ENCODE peak calls at places on chromosomes 7 and 10, in four cellular contexts. F is spleen, A is HCT116, X is SK-N-SH. J is an unnamed sample.

GRCh38 chr10:49223205-49223604 is 35.0 kb upstream of the TMEM273 start:
- DNase-seq in F (no peak), X (no peak), A (no peak), J (no peak)

GRCh38 chr10:58137813-58138212 is 129.9 kb downstream of the IPMK start:
- DNase-seq in A (no peak), F (no peak), X (peak; percentile 13), J (no peak)

GRCh38 chr7:158000160-158000559 is 587.5 kb downstream of the PTPRN2 start:
- DNase-seq in A (peak; percentile 28), X (no peak), F (no peak), J (no peak)

GRCh38 chr10:29620112-29620690 is 14.6 kb downstream of the SVIL start:
- DNase-seq in A (no peak), X (no peak), F (no peak), J (no peak)

GRCh38 chr10:4147214-4147613 is 362.2 kb upstream of the KLF6 start:
- DNase-seq in X (no peak), A (no peak), F (no peak), J (no peak)

GRCh38 chr10:116385994-116386809 is 41.4 kb upstream of the PNLIPRP3 start:
- DNase-seq in A (peak; percentile 22), X (no peak), F (no peak), J (no peak)

GRCh38 chr10:103835121-103836045 is 20.0 kb downstream of the SH3PXD2A start:
- DNase-seq in F (peak; percentile 65), A (no peak), X (no peak), J (peak; percentile 57)

GRCh38 chr10:37488792-37489657 is 363.6 kb downstream of the ANKRD30A start:
- DNase-seq in A (no peak), X (no peak), F (no peak), J (no peak)

GRCh38 chr10:101778781-101779543 is 3.0 kb upstream of the FGF8 start:
- DNase-seq in A (no peak), F (peak; percentile 81), X (peak; percentile 34), J (peak; percentile 70)

GRCh38 chr10:20688797-20689544 is 208.1 kb downstream of the NEBL start:
- DNase-seq in X (no peak), A (no peak), F (no peak), J (no peak)

GRCh38 chr7:17444673-17445072 is 146.2 kb downstream of the AHR start:
- DNase-seq in F (no peak), A (peak; percentile 19), X (no peak), J (no peak)

GRCh38 chr10:103676851-103677417 is 178.4 kb downstream of the SH3PXD2A start:
- DNase-seq in F (no peak), A (no peak), X (no peak), J (no peak)

GRCh38 chr10:94251568-94251967 is 111.2 kb downstream of the NOC3L start:
- DNase-seq in X (no peak), F (no peak), A (no peak), J (no peak)

GRCh38 chr7:128120976-128121490 is 89.8 kb upstream of the LRRC4 start:
- DNase-seq in X (no peak), F (peak; percentile 48), A (no peak), J (no peak)

GRCh38 chr10:97882142-97883091 is 32.8 kb downstream of the GOLGA7B start:
- DNase-seq in F (peak; percentile 45), A (peak; percentile 90), X (no peak), J (no peak)
- TF ChIP-seq POLR2AphosphoS5 in F (no peak), A (peak; percentile 71), X (peak; percentile 68), J (no peak)

DNA sequence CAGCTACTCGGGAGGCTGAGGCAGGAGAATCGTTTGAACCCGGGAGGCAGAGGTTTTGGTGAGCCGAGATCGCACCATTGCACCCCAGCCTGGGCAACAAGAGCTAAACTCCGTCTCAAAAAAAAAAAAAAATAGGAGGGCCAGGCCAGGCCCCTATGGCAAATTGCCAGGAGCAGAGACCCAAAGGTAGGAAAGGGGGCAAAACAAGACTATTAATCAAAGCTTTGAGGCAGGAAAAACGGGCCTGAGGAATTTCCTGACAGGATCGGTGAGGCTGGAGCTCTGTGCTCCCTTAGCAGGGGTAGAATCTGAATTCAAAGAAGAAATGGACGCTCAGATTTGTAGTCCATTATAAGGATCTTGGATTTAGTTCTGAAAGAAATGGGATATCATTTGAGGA is 2.8 kb upstream of the VOPP1 start:
- DNase-seq in A (no peak), X (no peak), F (no peak), J (no peak)
- H3K27ac ChIP-seq in A (no peak overlapping the region), X (no peak overlapping the region), F (no peak overlapping the region), J (no peak overlapping the region)

GRCh38 chr10:14953452-14954000 is 370 bp downstream of the DCLRE1C start:
- DNase-seq in F (peak; percentile 94), X (peak; percentile 76), A (peak; percentile 22), J (peak; percentile 61)
- TF ChIP-seq POLR2AphosphoS5 in F (no peak), X (no peak), A (no peak), J (no peak)

GRCh38 chr7:91465595-91466061 is 201.4 kb downstream of the FZD1 start:
- DNase-seq in A (no peak), X (no peak), F (no peak), J (no peak)
- H3K27ac ChIP-seq in A (no peak overlapping the region), X (no peak overlapping the region), F (no peak overlapping the region), J (no peak overlapping the region)

GRCh38 chr7:138853448-138853847 is 55.5 kb upstream of the ATP6V0A4 start:
- DNase-seq in A (no peak), F (no peak), X (no peak), J (no peak)

GRCh38 chr7:138852469-138852868 is 54.5 kb upstream of the ATP6V0A4 start:
- DNase-seq in X (no peak), A (no peak), F (no peak), J (no peak)

GRCh38 chr7:138861051-138861450 is 63.1 kb upstream of the ATP6V0A4 start:
- DNase-seq in A (no peak), F (no peak), X (no peak), J (no peak)

GRCh38 chr7:138854115-138854645 is 56.2 kb upstream of the ATP6V0A4 start:
- DNase-seq in A (no peak), X (no peak), F (no peak), J (no peak)

GRCh38 chr7:138857728-138858127 is 59.7 kb upstream of the ATP6V0A4 start:
- DNase-seq in X (no peak), A (no peak), F (no peak), J (no peak)
- TF ChIP-seq POLR2AphosphoS5 in X (no peak), A (no peak), F (no peak), J (no peak)

J was measured in transverse colon.